ENCODE peak calls at places on chromosomes 4 and X, in five cellular contexts. One of them, this sample, is unnamed.

GRCh38 chrX:130170752-130171445 is 863 bp upstream of the RAB33A start:
- DNase-seq in psoas muscle: no peak
- DNase-seq in ovary: no peak
- DNase-seq in mammary epithelial cell: no peak
- DNase-seq in ascending aorta: peak; percentile 66
- DNase-seq in this sample: peak; percentile 42

GRCh38 chr4:143406523-143406922 is 69.8 kb downstream of the GAB1 start:
- DNase-seq in psoas muscle: peak; percentile 71
- DNase-seq in ascending aorta: peak; percentile 98
- DNase-seq in mammary epithelial cell: peak; percentile 15
- DNase-seq in ovary: peak; percentile 16
- DNase-seq in this sample: peak; percentile 45

GRCh38 chrX:130539721-130540321 is 138.0 kb downstream of the RBMX2 start:
- DNase-seq in mammary epithelial cell: peak; percentile 23
- DNase-seq in psoas muscle: peak; percentile 42
- DNase-seq in ascending aorta: no peak
- DNase-seq in ovary: peak; percentile 12
- DNase-seq in this sample: peak; percentile 34

GRCh38 chr4:176193898-176194297 is 1.5 kb downstream of the SPATA4 start:
- DNase-seq in ovary: no peak
- DNase-seq in ascending aorta: no peak
- DNase-seq in psoas muscle: no peak
- DNase-seq in mammary epithelial cell: peak; percentile 95
- DNase-seq in this sample: no peak

GRCh38 chr4:57378766-57379165 is 268.6 kb upstream of the IGFBP7 start:
- DNase-seq in psoas muscle: no peak
- DNase-seq in mammary epithelial cell: peak; percentile 23
- DNase-seq in ascending aorta: no peak
- DNase-seq in ovary: no peak
- DNase-seq in this sample: no peak

GRCh38 chrX:68832101-68832416 is 3.2 kb downstream of the EFNB1 start:
- DNase-seq in mammary epithelial cell: peak; percentile 58
- DNase-seq in ascending aorta: peak; percentile 79
- DNase-seq in psoas muscle: peak; percentile 67
- DNase-seq in ovary: peak; percentile 46
- DNase-seq in this sample: peak; percentile 60

GRCh38 chrX:151402719-151403390 is 5.8 kb downstream of the VMA21 start:
- DNase-seq in mammary epithelial cell: no peak
- DNase-seq in psoas muscle: peak; percentile 71
- DNase-seq in ovary: no peak
- DNase-seq in ascending aorta: no peak
- DNase-seq in this sample: no peak

GRCh38 chrX:8960809-8961413 is 73.0 kb downstream of the FAM9B start:
- DNase-seq in ovary: no peak
- DNase-seq in ascending aorta: no peak
- DNase-seq in mammary epithelial cell: no peak
- DNase-seq in psoas muscle: no peak
- DNase-seq in this sample: no peak

GRCh38 chr4:78477276-78477675 is 74.3 kb upstream of the ANXA3 start:
- DNase-seq in ovary: no peak
- DNase-seq in mammary epithelial cell: peak; percentile 64
- DNase-seq in ascending aorta: no peak
- DNase-seq in psoas muscle: no peak
- DNase-seq in this sample: no peak

GRCh38 chr4:173346074-173346473 is 11.9 kb upstream of the HMGB2 start:
- DNase-seq in ascending aorta: no peak
- DNase-seq in psoas muscle: no peak
- DNase-seq in ovary: no peak
- DNase-seq in mammary epithelial cell: no peak
- DNase-seq in this sample: no peak

GRCh38 chr4:108036252-108036651 is 46.6 kb downstream of the HADH start:
- DNase-seq in ovary: no peak
- DNase-seq in ascending aorta: no peak
- DNase-seq in psoas muscle: no peak
- DNase-seq in mammary epithelial cell: no peak
- DNase-seq in this sample: peak; percentile 58

GRCh38 chrX:74520896-74521295 is 93.5 kb downstream of the RLIM start:
- DNase-seq in mammary epithelial cell: no peak
- DNase-seq in psoas muscle: no peak
- DNase-seq in ovary: no peak
- DNase-seq in ascending aorta: no peak
- DNase-seq in this sample: no peak

GRCh38 chr4:81736324-81736723 is 264.6 kb upstream of the RASGEF1B start:
- DNase-seq in ovary: no peak
- DNase-seq in psoas muscle: no peak
- DNase-seq in ascending aorta: no peak
- DNase-seq in mammary epithelial cell: no peak
- DNase-seq in this sample: no peak

GRCh38 chrX:46994096-46994495 is 81.9 kb downstream of the JADE3 start:
- DNase-seq in psoas muscle: no peak
- DNase-seq in mammary epithelial cell: no peak
- DNase-seq in ascending aorta: no peak
- DNase-seq in ovary: no peak
- DNase-seq in this sample: no peak

GRCh38 chr4:111542056-111542455 is 603.2 kb upstream of the FAM241A start:
- DNase-seq in mammary epithelial cell: no peak
- DNase-seq in ascending aorta: no peak
- DNase-seq in ovary: no peak
- DNase-seq in psoas muscle: no peak
- DNase-seq in this sample: no peak

GRCh38 chrX:24594531-24594930 is 52.6 kb downstream of the PCYT1B start:
- DNase-seq in ovary: no peak
- DNase-seq in psoas muscle: no peak
- DNase-seq in ascending aorta: no peak
- DNase-seq in mammary epithelial cell: no peak
- DNase-seq in this sample: no peak

GRCh38 chr4:176641237-176641636 is 151.5 kb downstream of the VEGFC start:
- DNase-seq in ovary: no peak
- DNase-seq in ascending aorta: no peak
- DNase-seq in mammary epithelial cell: peak; percentile 21
- DNase-seq in psoas muscle: no peak
- DNase-seq in this sample: no peak

GRCh38 chrX:124280294-124280902 is 52.1 kb upstream of the TEX13D start:
- DNase-seq in mammary epithelial cell: no peak
- DNase-seq in ascending aorta: no peak
- DNase-seq in psoas muscle: no peak
- DNase-seq in ovary: no peak
- DNase-seq in this sample: no peak

GRCh38 chrX:107654778-107655761 is 26.8 kb downstream of the PRPS1 start:
- DNase-seq in ovary: peak; percentile 48
- DNase-seq in mammary epithelial cell: peak; percentile 91
- DNase-seq in ascending aorta: peak; percentile 88
- DNase-seq in psoas muscle: peak; percentile 82
- DNase-seq in this sample: peak; percentile 59

GRCh38 chr4:86652332-86652932 is 58.3 kb downstream of the PTPN13 start:
- DNase-seq in psoas muscle: no peak
- DNase-seq in ovary: no peak
- DNase-seq in ascending aorta: no peak
- DNase-seq in mammary epithelial cell: no peak
- DNase-seq in this sample: no peak

GRCh38 chr4:113471141-113471860 is 290.2 kb downstream of the CAMK2D start:
- DNase-seq in mammary epithelial cell: no peak
- DNase-seq in ascending aorta: no peak
- DNase-seq in psoas muscle: no peak
- DNase-seq in ovary: no peak
- DNase-seq in this sample: no peak

GRCh38 chr4:183443609-183444148 is 757 bp upstream of the CDKN2AIP start:
- DNase-seq in mammary epithelial cell: no peak
- DNase-seq in ovary: no peak
- DNase-seq in ascending aorta: no peak
- DNase-seq in psoas muscle: no peak
- DNase-seq in this sample: no peak

GRCh38 chrX:54042609-54043010 is 1.7 kb downstream of the PHF8 start:
- DNase-seq in ascending aorta: peak; percentile 78
- DNase-seq in mammary epithelial cell: peak; percentile 36
- DNase-seq in ovary: peak; percentile 40
- DNase-seq in psoas muscle: peak; percentile 62
- DNase-seq in this sample: peak; percentile 33

GRCh38 chr4:182175788-182176519 is 67.2 kb upstream of the TENM3 start:
- DNase-seq in mammary epithelial cell: no peak
- DNase-seq in ovary: no peak
- DNase-seq in psoas muscle: no peak
- DNase-seq in ascending aorta: no peak
- DNase-seq in this sample: no peak

GRCh38 chrX:151920530-151920929 is 7.8 kb downstream of the MAGEA4 start:
- DNase-seq in ascending aorta: no peak
- DNase-seq in ovary: no peak
- DNase-seq in psoas muscle: no peak
- DNase-seq in mammary epithelial cell: no peak
- DNase-seq in this sample: no peak

GRCh38 chrX:11944486-11944885 is 186.4 kb downstream of the MSL3 start:
- DNase-seq in psoas muscle: no peak
- DNase-seq in mammary epithelial cell: peak; percentile 67
- DNase-seq in ovary: no peak
- DNase-seq in ascending aorta: no peak
- DNase-seq in this sample: no peak

GRCh38 chr4:6324999-6325790 is 55.5 kb downstream of the WFS1 start:
- DNase-seq in mammary epithelial cell: peak; percentile 23
- DNase-seq in psoas muscle: peak; percentile 58
- DNase-seq in ascending aorta: no peak
- DNase-seq in ovary: no peak
- DNase-seq in this sample: peak; percentile 62

GRCh38 chr4:164871673-164872072 is 5.3 kb upstream of the APELA start:
- DNase-seq in mammary epithelial cell: no peak
- DNase-seq in ovary: no peak
- DNase-seq in psoas muscle: no peak
- DNase-seq in ascending aorta: no peak
- DNase-seq in this sample: no peak

GRCh38 chr4:155973639-155974475 is 20.2 kb upstream of the CTSO start:
- DNase-seq in ovary: no peak
- DNase-seq in psoas muscle: no peak
- DNase-seq in mammary epithelial cell: no peak
- DNase-seq in ascending aorta: no peak
- DNase-seq in this sample: no peak
- H3K4me3 ChIP-seq in ovary: no peak overlapping the region
- H3K4me3 ChIP-seq in psoas muscle: no peak overlapping the region
- H3K4me3 ChIP-seq in mammary epithelial cell: no peak overlapping the region
- H3K4me3 ChIP-seq in ascending aorta: no peak overlapping the region
- H3K4me3 ChIP-seq in this sample: no peak overlapping the region

GRCh38 chrX:13254076-13254785 is 65.6 kb downstream of the ATXN3L start:
- DNase-seq in psoas muscle: no peak
- DNase-seq in ovary: peak; percentile 16
- DNase-seq in ascending aorta: no peak
- DNase-seq in mammary epithelial cell: peak; percentile 74
- DNase-seq in this sample: peak; percentile 41
- TF ChIP-seq CTCF in psoas muscle: no peak
- TF ChIP-seq CTCF in ovary: no peak
- TF ChIP-seq CTCF in ascending aorta: no peak
- TF ChIP-seq CTCF in mammary epithelial cell: peak; percentile 43
- TF ChIP-seq CTCF in this sample: no peak

GRCh38 chr4:1532549-1533395 is 126.5 kb upstream of the NKX1-1 start:
- DNase-seq in ovary: no peak
- DNase-seq in mammary epithelial cell: no peak
- DNase-seq in ascending aorta: no peak
- DNase-seq in psoas muscle: peak; percentile 51
- DNase-seq in this sample: no peak
- H3K27me3 ChIP-seq in ovary: no peaks in the 10 kb centered on the region
- H3K27me3 ChIP-seq in mammary epithelial cell: no peaks in the 10 kb centered on the region
- H3K27me3 ChIP-seq in ascending aorta: no peaks in the 10 kb centered on the region
- H3K27me3 ChIP-seq in psoas muscle: no peaks in the 10 kb centered on the region
- H3K27me3 ChIP-seq in this sample: peaks cover 47% of the 10 kb centered on the region

DNA sequence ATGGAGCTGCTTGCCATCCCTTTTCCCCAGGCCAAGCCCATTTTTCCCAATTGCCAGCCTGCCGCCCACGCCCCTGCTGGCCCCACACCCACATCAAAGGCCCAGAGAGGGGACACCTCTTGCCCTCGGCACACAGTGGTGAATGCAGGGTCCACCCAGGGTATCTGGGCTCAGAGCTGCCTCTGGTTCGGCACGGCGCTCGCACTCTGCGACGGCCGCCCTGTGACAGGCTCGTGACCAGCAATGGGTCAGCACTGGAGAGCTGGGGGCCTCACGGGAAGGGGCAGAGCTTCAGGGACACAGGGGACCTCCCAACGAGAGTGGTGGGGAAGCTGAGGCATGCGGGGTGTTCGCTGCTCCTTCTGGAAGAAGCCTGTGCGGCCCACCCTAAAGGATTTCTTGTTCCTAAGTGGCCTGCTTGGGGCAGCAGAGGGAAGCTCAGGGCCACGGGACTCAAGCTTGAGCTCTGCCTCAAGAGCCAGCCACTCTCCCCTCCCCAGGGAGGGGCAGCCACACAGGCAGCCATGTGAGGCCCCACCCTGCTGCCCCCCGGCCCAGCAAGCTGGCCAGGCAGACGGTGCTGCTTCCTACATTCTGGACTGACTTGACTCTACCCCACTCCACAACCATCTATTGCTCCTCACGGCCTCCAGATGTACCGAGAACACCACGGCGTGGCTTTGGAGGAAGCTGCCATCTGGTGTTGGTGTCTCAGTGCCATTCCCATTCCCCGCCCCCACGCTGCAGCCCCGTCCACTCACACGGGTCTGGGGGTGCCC is 73.7 kb downstream of the ABLIM2 start:
- DNase-seq in ascending aorta: no peak
- DNase-seq in mammary epithelial cell: no peak
- DNase-seq in psoas muscle: peak; percentile 59
- DNase-seq in ovary: no peak
- DNase-seq in this sample: no peak
- H3K4me3 ChIP-seq in ascending aorta: no peak overlapping the region
- H3K4me3 ChIP-seq in mammary epithelial cell: no peak overlapping the region
- H3K4me3 ChIP-seq in psoas muscle: no peak overlapping the region
- H3K4me3 ChIP-seq in ovary: no peak overlapping the region
- H3K4me3 ChIP-seq in this sample: no peak overlapping the region

DNA sequence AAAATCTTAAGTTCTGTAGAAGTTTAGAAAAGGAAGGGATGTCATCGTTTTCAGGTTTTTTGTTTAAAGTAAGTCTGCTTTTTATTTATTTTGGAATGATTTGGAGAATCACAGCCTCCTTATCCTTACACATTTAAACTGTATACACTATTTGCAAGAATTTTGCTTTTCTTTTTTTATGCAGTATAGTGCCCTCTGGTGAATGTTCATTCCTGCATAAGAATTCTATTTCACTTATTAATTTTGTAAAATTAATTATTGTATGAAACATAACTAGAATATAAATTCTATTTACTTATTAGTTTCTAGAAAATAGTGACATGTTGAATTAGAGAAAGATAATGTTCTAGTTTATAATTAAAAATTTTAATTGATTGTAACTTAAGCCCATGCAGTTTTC is 44.6 kb downstream of the DACH2 start:
- DNase-seq in ovary: no peak
- DNase-seq in mammary epithelial cell: no peak
- DNase-seq in psoas muscle: no peak
- DNase-seq in ascending aorta: no peak
- DNase-seq in this sample: no peak
- TF ChIP-seq CTCF in ovary: no peak
- TF ChIP-seq CTCF in mammary epithelial cell: no peak
- TF ChIP-seq CTCF in psoas muscle: no peak
- TF ChIP-seq CTCF in ascending aorta: no peak
- TF ChIP-seq CTCF in this sample: no peak

This sample was measured in transverse colon.